ENCODE peak calls at places on chromosomes 4 and X, in five cellular contexts. One of them, this sample, is unnamed.

GRCh38 chrX:126820700-126821420 is 1.3 kb downstream of the PRR32 start:
- DNase-seq in T-helper 9 cell: no peak
- DNase-seq in EL: no peak
- DNase-seq in ureter: no peak
- DNase-seq in fibroblast of gingiva: no peak
- DNase-seq in this sample: no peak

GRCh38 chr4:38989487-38989886 is 42.7 kb downstream of the TMEM156 start:
- DNase-seq in T-helper 9 cell: no peak
- DNase-seq in ureter: no peak
- DNase-seq in EL: peak; percentile 50
- DNase-seq in fibroblast of gingiva: peak; percentile 19
- DNase-seq in this sample: no peak

GRCh38 chrX:136259543-136259942 is 8.3 kb upstream of the MAP7D3 start:
- DNase-seq in fibroblast of gingiva: peak; percentile 21
- DNase-seq in T-helper 9 cell: no peak
- DNase-seq in ureter: no peak
- DNase-seq in EL: peak; percentile 80
- DNase-seq in this sample: no peak

GRCh38 chr4:143337600-143338287 is 1.1 kb downstream of the GAB1 start:
- DNase-seq in ureter: peak; percentile 62
- DNase-seq in fibroblast of gingiva: peak; percentile 51
- DNase-seq in EL: peak; percentile 64
- DNase-seq in T-helper 9 cell: no peak
- DNase-seq in this sample: no peak

GRCh38 chr4:107035711-107036601 is at the start of gene DKK2:
- DNase-seq in T-helper 9 cell: no peak
- DNase-seq in EL: peak; percentile 44
- DNase-seq in ureter: peak; percentile 44
- DNase-seq in fibroblast of gingiva: peak; percentile 23
- DNase-seq in this sample: no peak

GRCh38 chrX:148567779-148568178 is 67.4 kb downstream of the AFF2 start:
- DNase-seq in T-helper 9 cell: no peak
- DNase-seq in ureter: no peak
- DNase-seq in EL: no peak
- DNase-seq in fibroblast of gingiva: no peak
- DNase-seq in this sample: no peak

GRCh38 chr4:70688795-70689231 is 481 bp downstream of the UTP3 start:
- DNase-seq in T-helper 9 cell: no peak
- DNase-seq in EL: peak; percentile 15
- DNase-seq in ureter: no peak
- DNase-seq in fibroblast of gingiva: no peak
- DNase-seq in this sample: peak; percentile 29

GRCh38 chr4:108080752-108081151 is 88.0 kb downstream of the LEF1 start:
- DNase-seq in fibroblast of gingiva: no peak
- DNase-seq in T-helper 9 cell: no peak
- DNase-seq in EL: no peak
- DNase-seq in ureter: no peak
- DNase-seq in this sample: peak; percentile 64

GRCh38 chr4:40121515-40121914 is 64.9 kb downstream of the N4BP2 start:
- DNase-seq in T-helper 9 cell: no peak
- DNase-seq in ureter: no peak
- DNase-seq in fibroblast of gingiva: peak; percentile 18
- DNase-seq in EL: peak; percentile 77
- DNase-seq in this sample: no peak

GRCh38 chrX:45497290-45497689 is 296.6 kb upstream of the DIPK2B start:
- DNase-seq in fibroblast of gingiva: peak; percentile 2
- DNase-seq in T-helper 9 cell: no peak
- DNase-seq in EL: no peak
- DNase-seq in ureter: no peak
- DNase-seq in this sample: no peak

GRCh38 chrX:141278306-141278705 is 36.0 kb upstream of the SPANXC start:
- DNase-seq in T-helper 9 cell: no peak
- DNase-seq in EL: peak; percentile 23
- DNase-seq in ureter: no peak
- DNase-seq in fibroblast of gingiva: no peak
- DNase-seq in this sample: no peak

GRCh38 chr4:3648731-3649130 is 116.5 kb upstream of the LRPAP1 start:
- DNase-seq in EL: no peak
- DNase-seq in ureter: no peak
- DNase-seq in T-helper 9 cell: no peak
- DNase-seq in fibroblast of gingiva: no peak
- DNase-seq in this sample: no peak

GRCh38 chr4:6887591-6888371 is 21.8 kb upstream of the TBC1D14 start:
- DNase-seq in T-helper 9 cell: no peak
- DNase-seq in fibroblast of gingiva: no peak
- DNase-seq in EL: no peak
- DNase-seq in ureter: no peak
- DNase-seq in this sample: no peak

GRCh38 chrX:10022580-10023245 is 55.6 kb downstream of the CLDN34 start:
- DNase-seq in ureter: no peak
- DNase-seq in fibroblast of gingiva: no peak
- DNase-seq in EL: peak; percentile 82
- DNase-seq in T-helper 9 cell: no peak
- DNase-seq in this sample: no peak

GRCh38 chr4:113976937-113977855 is 2.3 kb downstream of the ARSJ start:
- DNase-seq in fibroblast of gingiva: peak; percentile 24
- DNase-seq in EL: no peak
- DNase-seq in T-helper 9 cell: no peak
- DNase-seq in ureter: no peak
- DNase-seq in this sample: no peak

GRCh38 chrX:78665286-78665685 is 6.2 kb upstream of the RTL3 start:
- DNase-seq in T-helper 9 cell: no peak
- DNase-seq in EL: no peak
- DNase-seq in ureter: no peak
- DNase-seq in fibroblast of gingiva: peak; percentile 72
- DNase-seq in this sample: no peak

GRCh38 chr4:44661940-44662622 is 10.7 kb upstream of the YIPF7 start:
- DNase-seq in fibroblast of gingiva: no peak
- DNase-seq in EL: no peak
- DNase-seq in T-helper 9 cell: no peak
- DNase-seq in ureter: no peak
- DNase-seq in this sample: no peak

GRCh38 chr4:7460591-7460990 is 25.9 kb upstream of the PSAPL1 start:
- DNase-seq in ureter: no peak
- DNase-seq in EL: peak; percentile 8
- DNase-seq in T-helper 9 cell: no peak
- DNase-seq in fibroblast of gingiva: no peak
- DNase-seq in this sample: no peak

GRCh38 chr4:101037938-101038413 is 309.4 kb downstream of the PPP3CA start:
- DNase-seq in T-helper 9 cell: no peak
- DNase-seq in EL: peak; percentile 8
- DNase-seq in fibroblast of gingiva: peak; percentile 3
- DNase-seq in ureter: no peak
- DNase-seq in this sample: no peak

GRCh38 chrX:150365051-150365952 is 2.2 kb downstream of the MAMLD1 start:
- DNase-seq in T-helper 9 cell: peak; percentile 51
- DNase-seq in EL: peak; percentile 67
- DNase-seq in ureter: peak; percentile 55
- DNase-seq in fibroblast of gingiva: peak; percentile 50
- DNase-seq in this sample: peak; percentile 70

GRCh38 chr4:155604718-155605601 is 61.7 kb upstream of the GUCY1A1 start:
- DNase-seq in EL: peak; percentile 85
- DNase-seq in T-helper 9 cell: no peak
- DNase-seq in fibroblast of gingiva: peak; percentile 91
- DNase-seq in ureter: no peak
- DNase-seq in this sample: no peak

GRCh38 chrX:103626855-103627254 is 1.9 kb upstream of the TCEAL1 start:
- DNase-seq in EL: peak; percentile 25
- DNase-seq in T-helper 9 cell: no peak
- DNase-seq in ureter: no peak
- DNase-seq in fibroblast of gingiva: no peak
- DNase-seq in this sample: no peak

GRCh38 chrX:133335027-133335426 is 80.3 kb downstream of the GPC4 start:
- DNase-seq in ureter: no peak
- DNase-seq in EL: no peak
- DNase-seq in fibroblast of gingiva: peak; percentile 17
- DNase-seq in T-helper 9 cell: no peak
- DNase-seq in this sample: no peak

GRCh38 chr4:40699648-40700047 is 50.1 kb upstream of the NSUN7 start:
- DNase-seq in EL: peak; percentile 51
- DNase-seq in fibroblast of gingiva: peak; percentile 21
- DNase-seq in ureter: no peak
- DNase-seq in T-helper 9 cell: no peak
- DNase-seq in this sample: no peak

GRCh38 chr4:72451349-72451748 is 117.7 kb downstream of the ADAMTS3 start:
- DNase-seq in fibroblast of gingiva: peak; percentile 14
- DNase-seq in EL: no peak
- DNase-seq in T-helper 9 cell: no peak
- DNase-seq in ureter: no peak
- DNase-seq in this sample: no peak

GRCh38 chrX:17082831-17083230 is 136.4 kb downstream of the REPS2 start:
- DNase-seq in T-helper 9 cell: no peak
- DNase-seq in ureter: no peak
- DNase-seq in EL: no peak
- DNase-seq in fibroblast of gingiva: no peak
- DNase-seq in this sample: no peak

GRCh38 chrX:2559124-2559523 is 58.3 kb upstream of the DHRSX start:
- DNase-seq in ureter: no peak
- DNase-seq in T-helper 9 cell: no peak
- DNase-seq in EL: no peak
- DNase-seq in fibroblast of gingiva: peak; percentile 90
- DNase-seq in this sample: no peak

GRCh38 chr4:14222630-14223029 is 595.1 kb upstream of the BOD1L1 start:
- DNase-seq in EL: no peak
- DNase-seq in T-helper 9 cell: no peak
- DNase-seq in fibroblast of gingiva: no peak
- DNase-seq in ureter: no peak
- DNase-seq in this sample: no peak

GRCh38 chrX:53421772-53422090 is 723 bp downstream of the SMC1A start:
- DNase-seq in EL: no peak
- DNase-seq in T-helper 9 cell: no peak
- DNase-seq in fibroblast of gingiva: no peak
- DNase-seq in ureter: no peak
- DNase-seq in this sample: no peak

GRCh38 chrX:148854351-148854750 is 353.9 kb downstream of the AFF2 start:
- DNase-seq in EL: no peak
- DNase-seq in ureter: no peak
- DNase-seq in fibroblast of gingiva: peak; percentile 1
- DNase-seq in T-helper 9 cell: no peak
- DNase-seq in this sample: no peak

GRCh38 chr4:158168606-158169005 is 4.2 kb downstream of the GASK1B start:
- DNase-seq in fibroblast of gingiva: no peak
- DNase-seq in T-helper 9 cell: no peak
- DNase-seq in EL: no peak
- DNase-seq in ureter: no peak
- DNase-seq in this sample: no peak

GRCh38 chrX:68710870-68711576 is 63.6 kb downstream of the STARD8 start:
- DNase-seq in fibroblast of gingiva: peak; percentile 25
- DNase-seq in T-helper 9 cell: no peak
- DNase-seq in EL: peak; percentile 31
- DNase-seq in ureter: no peak
- DNase-seq in this sample: no peak

GRCh38 chr4:185916231-185916630 is 104.2 kb upstream of the SORBS2 start:
- DNase-seq in EL: no peak
- DNase-seq in T-helper 9 cell: no peak
- DNase-seq in ureter: no peak
- DNase-seq in fibroblast of gingiva: no peak
- DNase-seq in this sample: no peak

GRCh38 chrX:150161092-150161672 is 201.9 kb upstream of the MAMLD1 start:
- DNase-seq in fibroblast of gingiva: no peak
- DNase-seq in ureter: no peak
- DNase-seq in EL: no peak
- DNase-seq in T-helper 9 cell: no peak
- DNase-seq in this sample: no peak

GRCh38 chr4:175238827-175239517 is 320.8 kb downstream of the ADAM29 start:
- DNase-seq in EL: no peak
- DNase-seq in T-helper 9 cell: no peak
- DNase-seq in ureter: no peak
- DNase-seq in fibroblast of gingiva: no peak
- DNase-seq in this sample: no peak

GRCh38 chrX:74585766-74586165 is 28.7 kb downstream of the RLIM start:
- DNase-seq in T-helper 9 cell: no peak
- DNase-seq in EL: no peak
- DNase-seq in ureter: no peak
- DNase-seq in fibroblast of gingiva: no peak
- DNase-seq in this sample: no peak

This sample was measured in activated T-cell treated with anti-CD3 and anti-CD28 coated beads, Interleukin-2, amount 50 U/mL, for 1 hour.